ENCODE peak calls at places on chromosomes 3 and 15, in four cellular contexts. Z is stimulated activated CD4-positive, alpha-beta T cell treated with anti-CD3 and anti-CD28 coated beads, TNF-alpha, amount 100 ng/mL, for 4 hours; X is fibroblast of lung; Y is memory B cell. I is an unnamed sample.

GRCh38 chr15:87349181-87349580 is 907.4 kb downstream of the NTRK3 start:
- DNase-seq in Y (no peak), Z (no peak), X (peak; percentile 49), I (no peak)

GRCh38 chr3:44892689-44893088 is 18.3 kb downstream of the TGM4 start:
- DNase-seq in X (peak; percentile 63), Z (no peak), Y (no peak), I (no peak)

GRCh38 chr3:189803254-189803653 is 172.1 kb downstream of the TP63 start:
- DNase-seq in X (no peak), Y (no peak), Z (no peak), I (no peak)

GRCh38 chr3:180196658-180197057 is 159.9 kb upstream of the PEX5L start:
- DNase-seq in Z (no peak), Y (no peak), X (no peak), I (no peak)

GRCh38 chr3:129254536-129255230 is 5.3 kb downstream of the COPG1 start:
- DNase-seq in Z (no peak), Y (no peak), X (no peak), I (no peak)

GRCh38 chr3:187011915-187012314 is 81.6 kb downstream of the ST6GAL1 start:
- DNase-seq in Y (no peak), Z (no peak), X (no peak), I (no peak)

GRCh38 chr15:50181983-50182232 is at the start of gene SLC27A2:
- DNase-seq in Y (no peak), Z (no peak), X (peak; percentile 3), I (no peak)

GRCh38 chr15:48355377-48355776 is 24.1 kb downstream of the DUT start:
- DNase-seq in Z (no peak), X (peak; percentile 52), Y (no peak), I (no peak)

GRCh38 chr3:30638685-30639412 is 32.4 kb downstream of the TGFBR2 start:
- DNase-seq in X (no peak), Z (no peak), Y (no peak), I (no peak)

GRCh38 chr15:75843618-75844610 is 667 bp downstream of the UBE2Q2 start:
- DNase-seq in X (peak; percentile 56), Z (peak; percentile 39), Y (peak; percentile 55), I (peak; percentile 42)